ENCODE peak calls at places on chromosomes 13 and 19, in eight cellular contexts. E is psoas muscle; B is fibroblast of villous mesenchyme; V is heart left ventricle; P is endothelial cell; U is fibroblast of mammary gland; I is body of pancreas; R is CD4-positive, alpha-beta T cell. S is an unnamed sample.

GRCh38 chr19:6753178-6754031 is 13.8 kb downstream of the SH2D3A start:
- DNase-seq in E (peak), B (peak), V (peak), P (peak), U (peak), I (peak), R (peak), S (peak)

GRCh38 chr19:15467734-15468214 is 3.4 kb upstream of the RASAL3 start:
- DNase-seq in E (no peak), B (no peak), V (no peak), P (no peak), U (no peak), I (no peak), R (no peak), S (no peak)

GRCh38 chr13:39565036-39565949 is 37.7 kb downstream of the LHFPL6 start:
- DNase-seq in E (no peak), B (peak), V (peak), P (no peak), U (peak), I (no peak), R (no peak), S (peak)

GRCh38 chr19:8413593-8413923 is 453 bp downstream of the MARCHF2 start:
- DNase-seq in E (no peak), B (no peak), V (no peak), P (no peak), U (no peak), I (no peak), R (no peak), S (no peak)

GRCh38 chr13:40764587-40765403 is 6.2 kb downstream of the MRPS31 start:
- DNase-seq in E (no peak), B (no peak), V (no peak), P (no peak), U (peak), I (peak), R (no peak), S (no peak)

GRCh38 chr19:16883518-16883917 is 5.3 kb upstream of the F2RL3 start:
- DNase-seq in E (no peak), B (no peak), V (no peak), P (no peak), U (no peak), I (no peak), R (no peak), S (no peak)

GRCh38 chr19:8831832-8832131 is 322 bp downstream of the ZNF558 start:
- DNase-seq in E (no peak), B (no peak), V (no peak), P (no peak), U (no peak), I (no peak), R (no peak), S (no peak)

GRCh38 chr19:56566904-56567273 is 379 bp upstream of the ZNF470 start:
- DNase-seq in E (peak), B (no peak), V (peak), P (peak), U (peak), I (peak), R (peak), S (peak)

GRCh38 chr13:24630121-24630520 is 50.1 kb upstream of the ATP12A start:
- DNase-seq in E (no peak), B (no peak), V (no peak), P (no peak), U (no peak), I (no peak), R (no peak), S (no peak)

GRCh38 chr13:71866173-71867091 is 572 bp downstream of the DACH1 start:
- DNase-seq in E (peak), B (peak), V (peak), P (peak), U (no peak), I (peak), R (no peak), S (peak)

GRCh38 chr13:75870397-75870801 is 234.3 kb downstream of the LMO7 start:
- DNase-seq in E (no peak), B (peak), V (no peak), P (no peak), U (peak), I (no peak), R (no peak), S (no peak)

GRCh38 chr19:46704379-46705076 is 12.4 kb downstream of the PRKD2 start:
- DNase-seq in E (peak), B (peak), V (peak), P (peak), U (peak), I (peak), R (peak), S (peak)

GRCh38 chr13:92158335-92158734 is 759.9 kb downstream of the GPC5 start:
- DNase-seq in E (no peak), B (no peak), V (no peak), P (no peak), U (peak), I (no peak), R (no peak), S (no peak)

GRCh38 chr13:73714522-73714921 is 419.7 kb downstream of the KLF12 start:
- DNase-seq in E (no peak), B (no peak), V (no peak), P (no peak), U (no peak), I (no peak), R (no peak), S (no peak)

GRCh38 chr19:13252569-13253335 is 102.5 kb downstream of the IER2 start:
- DNase-seq in E (no peak), B (no peak), V (no peak), P (no peak), U (no peak), I (no peak), R (no peak), S (no peak)

GRCh38 chr13:77384999-77385398 is 58.1 kb upstream of the MYCBP2 start:
- DNase-seq in E (no peak), B (no peak), V (no peak), P (no peak), U (peak), I (no peak), R (no peak), S (no peak)

GRCh38 chr19:11479470-11480080 is 1.3 kb downstream of the ELAVL3 start:
- DNase-seq in E (peak), B (peak), V (no peak), P (no peak), U (peak), I (peak), R (no peak), S (no peak)

GRCh38 chr13:30038884-30039283 is 188.5 kb upstream of the UBL3 start:
- DNase-seq in E (no peak), B (peak), V (no peak), P (no peak), U (peak), I (no peak), R (no peak), S (no peak)

GRCh38 chr19:5937550-5937949 is 23.5 kb downstream of the CAPS start:
- DNase-seq in E (no peak), B (no peak), V (no peak), P (no peak), U (no peak), I (no peak), R (no peak), S (no peak)

GRCh38 chr19:30492581-30492980 is 120.4 kb downstream of the ZNF536 start:
- DNase-seq in E (no peak), B (no peak), V (no peak), P (no peak), U (no peak), I (no peak), R (no peak), S (no peak)

GRCh38 chr13:20441879-20442278 is 83.8 kb downstream of the CRYL1 start:
- DNase-seq in E (no peak), B (peak), V (no peak), P (no peak), U (peak), I (no peak), R (no peak), S (peak)

GRCh38 chr19:10419200-10419645 is 1.1 kb upstream of the PDE4A start:
- DNase-seq in E (peak), B (no peak), V (no peak), P (no peak), U (no peak), I (no peak), R (no peak), S (no peak)

DNA sequence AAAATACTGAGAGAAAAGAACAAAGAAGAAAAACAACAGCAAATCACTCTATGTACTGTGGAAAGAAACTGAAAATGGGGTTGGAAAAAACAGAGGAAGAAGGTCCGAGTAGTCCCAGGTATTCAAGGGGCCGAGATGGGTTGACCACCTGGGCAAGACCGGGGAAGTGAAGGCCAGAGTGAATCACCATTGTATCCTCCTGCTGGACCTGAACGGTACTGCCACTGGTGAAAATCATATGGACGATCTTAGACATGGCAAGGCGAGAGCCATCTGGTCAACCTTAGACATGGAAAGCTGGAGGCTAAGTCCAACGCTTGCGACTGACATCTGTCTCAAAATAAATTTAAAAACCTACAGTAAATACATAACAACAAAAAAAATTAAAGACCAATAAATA is 44.4 kb upstream of the ZNF91 start:
- DNase-seq in E (no peak), B (no peak), V (no peak), P (no peak), U (peak), I (no peak), R (no peak), S (no peak)
- TF ChIP-seq CTCF in E (peak), B (peak), V (no peak), P (peak), U (peak), I (no peak), R (no peak), S (no peak)

GRCh38 chr19:37583340-37583739 is 11.3 kb downstream of the ZNF571 start:
- DNase-seq in E (no peak), B (no peak), V (no peak), P (no peak), U (no peak), I (no peak), R (no peak), S (no peak)
- TF ChIP-seq CTCF in E (no peak), B (no peak), V (no peak), P (no peak), U (no peak), I (no peak), R (no peak), S (no peak)

DNA sequence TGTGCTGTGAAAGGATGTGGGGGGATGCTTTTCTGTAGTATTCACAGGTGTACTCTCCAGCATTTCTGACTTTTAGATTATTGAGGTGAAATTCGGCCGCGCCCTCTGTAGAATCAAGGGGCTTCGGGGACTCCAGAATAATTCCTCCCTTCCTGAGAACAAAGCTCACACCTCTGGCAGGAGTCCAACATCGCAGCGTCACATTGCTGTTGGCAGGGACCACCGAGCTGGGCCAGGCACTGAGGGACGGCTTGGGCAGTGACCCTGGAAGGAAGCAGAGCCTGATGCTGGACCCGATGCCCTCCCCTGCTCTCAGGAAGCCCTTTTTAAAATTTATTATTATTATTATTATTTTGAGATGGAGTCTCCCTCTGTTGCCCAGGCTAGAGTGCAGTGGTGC is 6.3 kb downstream of the TARM1 start:
- DNase-seq in E (no peak), B (no peak), V (no peak), P (no peak), U (no peak), I (no peak), R (no peak), S (no peak)
- TF ChIP-seq CTCF in E (no peak), B (no peak), V (no peak), P (no peak), U (no peak), I (no peak), R (no peak), S (no peak)

GRCh38 chr19:18120127-18120526 is 22.5 kb downstream of the MAST3 start:
- DNase-seq in E (no peak), B (no peak), V (no peak), P (no peak), U (no peak), I (no peak), R (no peak), S (no peak)

GRCh38 chr19:18117692-18118378 is 20.3 kb downstream of the MAST3 start:
- DNase-seq in E (peak), B (peak), V (peak), P (peak), U (peak), I (peak), R (peak), S (peak)

GRCh38 chr19:18119243-18120105 is 21.9 kb downstream of the MAST3 start:
- DNase-seq in E (no peak), B (no peak), V (no peak), P (no peak), U (no peak), I (no peak), R (peak), S (no peak)

GRCh38 chr19:18117364-18117691 is 19.8 kb downstream of the MAST3 start:
- DNase-seq in E (no peak), B (no peak), V (no peak), P (no peak), U (no peak), I (no peak), R (no peak), S (no peak)

DNA sequence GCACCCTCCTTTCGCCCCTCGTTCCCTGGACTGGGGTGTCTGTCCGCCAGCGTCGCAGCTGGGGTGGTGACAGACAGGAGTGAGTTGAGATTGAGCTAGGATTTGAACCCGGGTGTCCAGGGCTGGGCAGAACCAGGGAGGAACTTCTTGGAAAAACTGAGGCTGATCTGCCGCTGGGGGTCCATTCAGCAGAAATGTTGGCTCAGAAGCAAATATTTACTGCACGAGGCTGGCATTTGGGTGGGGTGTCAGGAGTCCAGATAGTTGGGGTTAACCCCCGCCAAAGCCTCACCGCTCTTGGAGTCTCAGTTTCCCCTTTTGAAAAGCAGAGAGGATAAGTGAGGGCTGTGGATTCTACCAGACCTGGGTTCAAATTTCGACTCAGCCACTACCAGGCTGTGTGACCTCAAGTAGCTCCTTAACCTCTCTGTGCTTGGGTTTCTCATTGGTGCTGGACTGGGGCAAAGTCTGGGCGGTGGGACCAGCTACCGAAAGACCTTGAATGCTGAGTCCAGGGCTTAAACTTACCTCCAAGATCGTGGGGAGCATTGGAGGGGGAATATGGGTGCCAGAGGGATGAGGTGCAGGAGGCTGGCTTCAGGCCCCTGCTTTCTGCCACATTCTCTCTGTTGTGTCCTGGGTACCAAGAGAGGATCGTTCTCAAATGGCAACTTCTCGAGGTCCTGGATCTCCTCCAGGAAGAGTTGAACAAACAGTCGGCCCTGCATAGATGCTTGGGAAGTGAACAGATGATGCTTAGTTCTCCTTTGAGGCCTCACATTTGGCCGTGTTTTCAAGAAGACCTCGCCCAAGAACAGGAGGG is 21.1 kb downstream of the MAST3 start:
- DNase-seq in E (no peak), B (no peak), V (no peak), P (no peak), U (peak), I (peak), R (no peak), S (no peak)
- TF ChIP-seq CTCF in E (no peak), B (no peak), V (no peak), P (no peak), U (no peak), I (no peak), R (no peak), S (no peak)

GRCh38 chr13:48749699-48750473 is 96.2 kb downstream of the CYSLTR2 start:
- DNase-seq in E (peak), B (peak), V (peak), P (peak), U (peak), I (peak), R (peak), S (peak)
- TF ChIP-seq CTCF in E (peak), B (peak), V (peak), P (no peak), U (peak), I (peak), R (no peak), S (peak)

GRCh38 chr13:99866781-99867180 is 104.8 kb downstream of the ZIC5 start:
- DNase-seq in E (no peak), B (no peak), V (no peak), P (no peak), U (no peak), I (no peak), R (no peak), S (no peak)
- TF ChIP-seq CTCF in E (no peak), B (no peak), V (no peak), P (no peak), U (no peak), I (no peak), R (no peak), S (no peak)

GRCh38 chr19:35555301-35556005 is 8.0 kb downstream of the ATP4A start:
- DNase-seq in E (no peak), B (peak), V (no peak), P (peak), U (peak), I (no peak), R (no peak), S (peak)
- TF ChIP-seq CTCF in E (no peak), B (peak), V (no peak), P (no peak), U (peak), I (peak), R (no peak), S (peak)

DNA sequence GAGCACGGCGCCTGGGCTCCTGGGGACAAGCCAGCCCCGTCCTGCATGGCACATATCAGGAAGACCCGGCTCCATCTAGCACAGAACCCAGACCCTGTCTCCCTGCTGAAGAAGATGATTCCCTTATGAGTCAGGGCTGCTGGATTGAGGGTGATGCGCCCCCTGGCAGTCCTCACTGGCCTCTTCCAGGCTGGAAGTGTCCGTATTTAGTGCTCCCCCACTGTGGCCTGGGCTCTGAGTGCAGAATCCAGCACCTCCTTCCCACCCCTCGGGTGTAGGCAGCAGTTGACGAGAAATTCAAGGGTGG is 14.9 kb downstream of the COMP start:
- DNase-seq in E (no peak), B (peak), V (no peak), P (no peak), U (peak), I (no peak), R (no peak), S (no peak)
- TF ChIP-seq CTCF in E (no peak), B (peak), V (no peak), P (no peak), U (peak), I (no peak), R (no peak), S (no peak)

GRCh38 chr19:4449022-4449825 is 8.4 kb downstream of the UBXN6 start:
- DNase-seq in E (peak), B (no peak), V (peak), P (no peak), U (peak), I (peak), R (no peak), S (no peak)
- TF ChIP-seq CTCF in E (peak), B (no peak), V (no peak), P (no peak), U (no peak), I (peak), R (no peak), S (no peak)

GRCh38 chr13:69092615-69093322 is 1014.9 kb upstream of the ATXN8OS start:
- DNase-seq in E (no peak), B (no peak), V (no peak), P (no peak), U (no peak), I (no peak), R (no peak), S (no peak)

DNA sequence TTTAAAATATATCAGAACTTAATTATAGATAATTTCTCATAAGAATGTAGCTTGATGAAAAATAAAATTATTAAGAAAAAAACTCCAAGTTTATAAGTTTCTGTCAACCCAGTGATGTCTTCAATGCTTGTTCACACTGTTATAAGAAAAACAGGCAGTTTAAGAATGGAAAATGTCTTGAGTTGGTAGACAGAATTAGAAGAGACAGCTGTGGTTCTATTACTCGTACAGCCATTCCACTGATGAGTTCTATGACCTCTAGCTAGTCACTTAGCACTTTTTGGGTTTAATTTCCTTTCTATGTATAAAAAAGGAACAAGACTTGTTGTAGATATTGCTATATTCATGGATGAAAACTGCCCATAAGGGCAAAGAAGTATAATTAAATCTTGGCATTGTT is 1013.1 kb upstream of the ATXN8OS start:
- DNase-seq in E (no peak), B (no peak), V (no peak), P (no peak), U (no peak), I (no peak), R (no peak), S (no peak)
- TF ChIP-seq CTCF in E (no peak), B (no peak), V (no peak), P (no peak), U (no peak), I (no peak), R (no peak), S (no peak)